ENCODE peak calls at places on chromosome 3, in ten cellular contexts. W is retina; B is iris pigment epithelial cell; R is activated T-helper 1 cell treated with Interleukin-2 at 50 U/mL for 16 hours; T is uterus; P is activated naive CD4-positive, alpha-beta T cell treated with anti-CD3 and anti-CD28 coated beads, Interleukin-2, amount 50 U/mL, for 72 hours; D is A549; V is NCI-H82; U is fibroblast of mammary gland; Z is ELR. A is an unnamed sample.

GRCh38 chr3:32254268-32254667 is 15.8 kb downstream of the CMTM8 start:
- DNase-seq in W (no peak), U (no peak), D (no peak), Z (no peak), R (no peak), T (no peak), B (no peak), P (no peak), V (no peak), A (no peak)

GRCh38 chr3:172525116-172525613 is 1.9 kb upstream of the TNFSF10 start:
- DNase-seq in R (no peak), B (peak), U (no peak), P (no peak), D (no peak), V (no peak), Z (no peak), T (no peak), W (no peak), A (no peak)

GRCh38 chr3:130702985-130703384 is 43.6 kb downstream of the PIK3R4 start:
- DNase-seq in U (no peak), W (no peak), P (no peak), Z (no peak), T (no peak), D (no peak), R (no peak), V (no peak), B (no peak), A (no peak)

GRCh38 chr3:129230311-129231019 is 18.9 kb upstream of the COPG1 start:
- DNase-seq in T (no peak), Z (peak), W (no peak), U (peak), D (peak), R (no peak), P (peak), B (peak), V (no peak), A (no peak)

GRCh38 chr3:127775398-127776109 is 46.8 kb downstream of the MGLL start:
- DNase-seq in P (no peak), R (no peak), T (peak), V (no peak), Z (peak), D (no peak), W (peak), B (peak), U (peak), A (no peak)

GRCh38 chr3:67605377-67605776 is 49.0 kb downstream of the SUCLG2 start:
- DNase-seq in P (no peak), R (no peak), T (no peak), B (peak), U (peak), Z (peak), W (no peak), D (peak), V (peak), A (no peak)

GRCh38 chr3:170321326-170322034 is 36.0 kb upstream of the SKIL start:
- DNase-seq in T (no peak), W (no peak), R (no peak), B (no peak), V (no peak), P (no peak), D (no peak), Z (no peak), U (no peak), A (no peak)

GRCh38 chr3:63135362-63135761 is 142.7 kb upstream of the SYNPR start:
- DNase-seq in Z (no peak), B (no peak), V (no peak), R (no peak), W (no peak), T (no peak), U (no peak), D (no peak), P (no peak), A (no peak)

GRCh38 chr3:177596248-177596821 is 399.1 kb upstream of the TBL1XR1 start:
- DNase-seq in R (no peak), B (peak), W (no peak), P (no peak), U (peak), V (no peak), T (no peak), Z (peak), D (peak), A (no peak)

GRCh38 chr3:47984089-47984759 is 32.0 kb downstream of the MAP4 start:
- DNase-seq in Z (peak), V (no peak), W (no peak), P (no peak), R (no peak), U (peak), B (peak), D (peak), T (no peak), A (no peak)

GRCh38 chr3:32460031-32460749 is 42.5 kb downstream of the CMTM6 start:
- DNase-seq in V (peak), Z (no peak), B (no peak), D (no peak), T (no peak), W (peak), P (peak), R (peak), U (no peak), A (no peak)

GRCh38 chr3:66406186-66406585 is 94.6 kb downstream of the LRIG1 start:
- DNase-seq in D (no peak), Z (no peak), T (peak), U (no peak), V (no peak), P (no peak), R (no peak), W (no peak), B (no peak), A (no peak)

GRCh38 chr3:8822141-8822540 is 52.7 kb upstream of the OXTR start:
- DNase-seq in W (no peak), P (no peak), U (peak), T (no peak), V (no peak), R (no peak), B (peak), D (no peak), Z (peak), A (no peak)

GRCh38 chr3:162354343-162354742 is 857.7 kb downstream of the OTOL1 start:
- DNase-seq in W (no peak), R (no peak), V (no peak), D (no peak), Z (peak), B (peak), T (no peak), U (no peak), P (no peak), A (no peak)

GRCh38 chr3:45480218-45480617 is 91.8 kb downstream of the LARS2 start:
- DNase-seq in P (no peak), V (no peak), Z (peak), U (no peak), B (no peak), R (no peak), T (no peak), W (no peak), D (no peak), A (no peak)

GRCh38 chr3:97720417-97720816 is 44.1 kb upstream of the ARL6 start:
- DNase-seq in W (peak), T (no peak), B (peak), V (no peak), R (no peak), Z (no peak), D (no peak), P (no peak), U (peak), A (no peak)

GRCh38 chr3:51384145-51384729 is 854 bp upstream of the MANF start:
- DNase-seq in V (peak), Z (peak), W (no peak), D (no peak), R (no peak), U (no peak), T (peak), P (peak), B (no peak), A (no peak)

GRCh38 chr3:409011-409410 is 212.4 kb downstream of the CHL1 start:
- DNase-seq in Z (no peak), D (no peak), B (no peak), T (no peak), R (no peak), V (no peak), W (no peak), U (no peak), P (no peak), A (no peak)

GRCh38 chr3:152258448-152259302 is 10.1 kb upstream of the MBNL1 start:
- DNase-seq in W (no peak), B (peak), Z (peak), T (peak), R (no peak), V (no peak), U (peak), D (peak), P (peak), A (no peak)

GRCh38 chr3:41317718-41318117 is 118.4 kb downstream of the CTNNB1 start:
- DNase-seq in D (peak), R (no peak), U (peak), V (no peak), Z (peak), T (no peak), B (peak), P (no peak), W (no peak), A (no peak)

GRCh38 chr3:39460677-39461076 is 6.8 kb upstream of the MOBP start:
- DNase-seq in V (no peak), U (no peak), D (no peak), T (no peak), W (no peak), B (no peak), Z (no peak), R (no peak), P (no peak), A (no peak)

GRCh38 chr3:173253471-173253870 is 112.4 kb upstream of the SPATA16 start:
- DNase-seq in W (no peak), R (no peak), T (no peak), P (no peak), Z (no peak), U (no peak), D (no peak), B (no peak), V (no peak), A (no peak)

GRCh38 chr3:22939349-22939748 is 263.8 kb upstream of the UBE2E2 start:
- DNase-seq in Z (no peak), R (no peak), T (no peak), B (peak), P (no peak), U (peak), W (no peak), V (no peak), D (no peak), A (no peak)

GRCh38 chr3:8864570-8865350 is 95.3 kb upstream of the OXTR start:
- DNase-seq in Z (no peak), B (no peak), T (no peak), W (no peak), P (no peak), U (no peak), V (no peak), D (no peak), R (no peak), A (no peak)

GRCh38 chr3:9260305-9260704 is 10.9 kb upstream of the SRGAP3 start:
- DNase-seq in Z (no peak), B (no peak), U (no peak), W (no peak), R (no peak), P (no peak), T (no peak), D (no peak), V (no peak), A (no peak)

A was measured in WERI-Rb-1.